ENCODE peak calls at places on chromosomes 1 and 21, in eight cellular contexts. One of them, this sample, is unnamed. For H3K9me2, the result is how much of the 10 kb centered on the place peaks cover.

GRCh38 chr1:75922698-75923097 is 9.5 kb downstream of the ASB17 start:
- DNase-seq in OCI-LY7: no peak
- DNase-seq in GM23248: no peak
- DNase-seq in HCT116: no peak
- DNase-seq in GM23338: no peak
- DNase-seq in hepatocyte: no peak
- DNase-seq in SK-N-SH: no peak
- DNase-seq in PC-3: no peak
- DNase-seq in this sample: no peak

GRCh38 chr1:30690115-30690645 is 33.2 kb downstream of the MATN1 start:
- DNase-seq in OCI-LY7: no peak
- DNase-seq in GM23248: peak
- DNase-seq in HCT116: no peak
- DNase-seq in GM23338: no peak
- DNase-seq in hepatocyte: no peak
- DNase-seq in SK-N-SH: no peak
- DNase-seq in PC-3: no peak
- DNase-seq in this sample: no peak

GRCh38 chr21:26920055-26920454 is 46.8 kb downstream of the ADAMTS5 start:
- DNase-seq in OCI-LY7: no peak
- DNase-seq in GM23248: peak
- DNase-seq in HCT116: no peak
- DNase-seq in GM23338: no peak
- DNase-seq in hepatocyte: no peak
- DNase-seq in SK-N-SH: no peak
- DNase-seq in PC-3: no peak
- DNase-seq in this sample: no peak

GRCh38 chr1:39418223-39418622 is 73.2 kb upstream of the BMP8A start:
- DNase-seq in OCI-LY7: no peak
- DNase-seq in GM23248: no peak
- DNase-seq in HCT116: no peak
- DNase-seq in GM23338: no peak
- DNase-seq in hepatocyte: no peak
- DNase-seq in SK-N-SH: no peak
- DNase-seq in PC-3: no peak
- DNase-seq in this sample: no peak

GRCh38 chr1:46211051-46211450 is 7.9 kb downstream of the LURAP1 start:
- DNase-seq in OCI-LY7: no peak
- DNase-seq in GM23248: no peak
- DNase-seq in HCT116: no peak
- DNase-seq in GM23338: no peak
- DNase-seq in hepatocyte: no peak
- DNase-seq in SK-N-SH: no peak
- DNase-seq in PC-3: no peak
- DNase-seq in this sample: no peak

GRCh38 chr1:85654066-85654782 is 54.0 kb downstream of the ZNHIT6 start:
- DNase-seq in OCI-LY7: no peak
- DNase-seq in GM23248: peak
- DNase-seq in HCT116: peak
- DNase-seq in GM23338: no peak
- DNase-seq in hepatocyte: no peak
- DNase-seq in SK-N-SH: no peak
- DNase-seq in PC-3: peak
- DNase-seq in this sample: no peak

GRCh38 chr1:162902372-162902771 is 41.4 kb upstream of the CCDC190 start:
- DNase-seq in OCI-LY7: no peak
- DNase-seq in GM23248: peak
- DNase-seq in HCT116: no peak
- DNase-seq in GM23338: no peak
- DNase-seq in hepatocyte: no peak
- DNase-seq in SK-N-SH: no peak
- DNase-seq in PC-3: no peak
- DNase-seq in this sample: no peak

GRCh38 chr1:99849413-99849743 is 783 bp upstream of the AGL start:
- DNase-seq in OCI-LY7: peak
- DNase-seq in GM23248: peak
- DNase-seq in HCT116: no peak
- DNase-seq in GM23338: no peak
- DNase-seq in hepatocyte: peak
- DNase-seq in SK-N-SH: peak
- DNase-seq in PC-3: no peak
- DNase-seq in this sample: no peak

GRCh38 chr1:31153423-31153822 is 86.3 kb downstream of the NKAIN1 start:
- DNase-seq in OCI-LY7: no peak
- DNase-seq in GM23248: peak
- DNase-seq in HCT116: no peak
- DNase-seq in GM23338: no peak
- DNase-seq in hepatocyte: no peak
- DNase-seq in SK-N-SH: no peak
- DNase-seq in PC-3: no peak
- DNase-seq in this sample: no peak

GRCh38 chr1:113456967-113457366 is 66.7 kb downstream of the MAGI3 start:
- DNase-seq in OCI-LY7: no peak
- DNase-seq in GM23248: peak
- DNase-seq in HCT116: peak
- DNase-seq in GM23338: no peak
- DNase-seq in hepatocyte: peak
- DNase-seq in SK-N-SH: no peak
- DNase-seq in PC-3: peak
- DNase-seq in this sample: no peak

GRCh38 chr1:55402676-55403464 is 187.7 kb upstream of the USP24 start:
- DNase-seq in OCI-LY7: no peak
- DNase-seq in GM23248: peak
- DNase-seq in HCT116: no peak
- DNase-seq in GM23338: no peak
- DNase-seq in hepatocyte: no peak
- DNase-seq in SK-N-SH: no peak
- DNase-seq in PC-3: peak
- DNase-seq in this sample: no peak

GRCh38 chr1:82225407-82226197 is 424.9 kb downstream of the ADGRL2 start:
- DNase-seq in OCI-LY7: no peak
- DNase-seq in GM23248: peak
- DNase-seq in HCT116: no peak
- DNase-seq in GM23338: no peak
- DNase-seq in hepatocyte: no peak
- DNase-seq in SK-N-SH: no peak
- DNase-seq in PC-3: peak
- DNase-seq in this sample: no peak

GRCh38 chr1:168151935-168152334 is 15.2 kb upstream of the GPR161 start:
- DNase-seq in OCI-LY7: no peak
- DNase-seq in GM23248: no peak
- DNase-seq in HCT116: no peak
- DNase-seq in GM23338: no peak
- DNase-seq in hepatocyte: no peak
- DNase-seq in SK-N-SH: no peak
- DNase-seq in PC-3: no peak
- DNase-seq in this sample: no peak

GRCh38 chr1:185350027-185350442 is 33.0 kb upstream of the IVNS1ABP start:
- DNase-seq in OCI-LY7: no peak
- DNase-seq in GM23248: no peak
- DNase-seq in HCT116: no peak
- DNase-seq in GM23338: no peak
- DNase-seq in hepatocyte: peak
- DNase-seq in SK-N-SH: no peak
- DNase-seq in PC-3: no peak
- DNase-seq in this sample: no peak

GRCh38 chr1:29703596-29703995 is 467.3 kb downstream of the PTPRU start:
- DNase-seq in OCI-LY7: peak
- DNase-seq in GM23248: peak
- DNase-seq in HCT116: no peak
- DNase-seq in GM23338: peak
- DNase-seq in hepatocyte: peak
- DNase-seq in SK-N-SH: peak
- DNase-seq in PC-3: peak
- DNase-seq in this sample: no peak

GRCh38 chr1:15760520-15761211 is 2.1 kb downstream of the FBLIM1 start:
- DNase-seq in OCI-LY7: no peak
- DNase-seq in GM23248: peak
- DNase-seq in HCT116: no peak
- DNase-seq in GM23338: peak
- DNase-seq in hepatocyte: peak
- DNase-seq in SK-N-SH: peak
- DNase-seq in PC-3: peak
- DNase-seq in this sample: no peak

GRCh38 chr21:31142600-31142999 is 104.3 kb upstream of the KRTAP19-8 start:
- DNase-seq in OCI-LY7: peak
- DNase-seq in GM23248: no peak
- DNase-seq in HCT116: no peak
- DNase-seq in GM23338: peak
- DNase-seq in hepatocyte: no peak
- DNase-seq in SK-N-SH: peak
- DNase-seq in PC-3: peak
- DNase-seq in this sample: no peak

GRCh38 chr1:196209265-196209664 is 399.0 kb downstream of the KCNT2 start:
- DNase-seq in OCI-LY7: no peak
- DNase-seq in GM23248: peak
- DNase-seq in HCT116: no peak
- DNase-seq in GM23338: no peak
- DNase-seq in hepatocyte: no peak
- DNase-seq in SK-N-SH: no peak
- DNase-seq in PC-3: no peak
- DNase-seq in this sample: no peak

GRCh38 chr21:34582506-34583150 is 32.3 kb downstream of the RCAN1 start:
- DNase-seq in OCI-LY7: peak
- DNase-seq in GM23248: peak
- DNase-seq in HCT116: no peak
- DNase-seq in GM23338: peak
- DNase-seq in hepatocyte: peak
- DNase-seq in SK-N-SH: peak
- DNase-seq in PC-3: peak
- DNase-seq in this sample: peak

GRCh38 chr1:162011337-162012012 is 12.2 kb downstream of the OLFML2B start:
- DNase-seq in OCI-LY7: no peak
- DNase-seq in GM23248: no peak
- DNase-seq in HCT116: no peak
- DNase-seq in GM23338: no peak
- DNase-seq in hepatocyte: no peak
- DNase-seq in SK-N-SH: no peak
- DNase-seq in PC-3: no peak
- DNase-seq in this sample: no peak

GRCh38 chr21:43675871-43676270 is 16.5 kb downstream of the RRP1B start:
- DNase-seq in OCI-LY7: no peak
- DNase-seq in GM23248: no peak
- DNase-seq in HCT116: no peak
- DNase-seq in GM23338: no peak
- DNase-seq in hepatocyte: no peak
- DNase-seq in SK-N-SH: no peak
- DNase-seq in PC-3: no peak
- DNase-seq in this sample: no peak

DNA sequence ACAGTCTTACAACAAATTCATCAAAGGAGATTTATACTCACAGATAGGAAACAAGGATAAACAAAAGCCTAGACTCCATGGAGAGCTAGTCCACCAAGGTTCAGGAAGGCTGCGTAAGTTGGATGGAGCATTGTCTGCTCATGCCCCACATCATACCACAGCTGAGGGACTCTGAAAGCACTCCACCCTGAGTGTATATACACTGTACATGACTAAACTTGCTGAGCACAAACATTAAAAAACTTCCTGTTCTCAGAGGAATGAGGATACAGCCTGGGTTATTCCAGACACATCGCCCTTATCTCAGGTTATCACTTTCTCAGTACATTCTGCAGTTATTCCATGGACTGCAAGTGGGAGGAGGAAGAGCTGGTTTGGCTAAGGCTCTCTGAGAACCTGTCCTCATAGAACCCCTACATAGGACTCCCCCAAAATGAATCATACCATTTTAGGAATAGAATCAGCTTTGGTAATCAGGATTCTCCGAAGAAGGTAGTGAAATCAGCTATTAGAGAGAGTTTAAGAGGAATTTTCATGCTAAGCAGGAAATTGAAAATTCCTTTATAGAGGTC is 58.0 kb upstream of the PRMT6 start:
- DNase-seq in OCI-LY7: no peak
- DNase-seq in GM23248: no peak
- DNase-seq in HCT116: no peak
- DNase-seq in GM23338: no peak
- DNase-seq in hepatocyte: peak
- DNase-seq in SK-N-SH: no peak
- DNase-seq in PC-3: no peak
- DNase-seq in this sample: no peak
- TF ChIP-seq EZH2phosphoT487 in OCI-LY7: no peak
- TF ChIP-seq EZH2phosphoT487 in GM23248: no peak
- TF ChIP-seq EZH2phosphoT487 in HCT116: no peak
- TF ChIP-seq EZH2phosphoT487 in GM23338: no peak
- TF ChIP-seq EZH2phosphoT487 in hepatocyte: no peak
- TF ChIP-seq EZH2phosphoT487 in SK-N-SH: no peak
- TF ChIP-seq EZH2phosphoT487 in PC-3: no peak
- TF ChIP-seq EZH2phosphoT487 in this sample: no peak

GRCh38 chr21:29213513-29214385 is 83.3 kb downstream of the MAP3K7CL start:
- DNase-seq in OCI-LY7: no peak
- DNase-seq in GM23248: no peak
- DNase-seq in HCT116: no peak
- DNase-seq in GM23338: no peak
- DNase-seq in hepatocyte: no peak
- DNase-seq in SK-N-SH: no peak
- DNase-seq in PC-3: no peak
- DNase-seq in this sample: no peak
- H3K9me2 ChIP-seq in OCI-LY7: under half
- H3K9me2 ChIP-seq in GM23248: under half
- H3K9me2 ChIP-seq in HCT116: under half
- H3K9me2 ChIP-seq in GM23338: under half
- H3K9me2 ChIP-seq in hepatocyte: under half
- H3K9me2 ChIP-seq in SK-N-SH: under half
- H3K9me2 ChIP-seq in PC-3: under half
- H3K9me2 ChIP-seq in this sample: under half

GRCh38 chr1:181910905-181911304 is 150.6 kb downstream of the ZNF648 start:
- DNase-seq in OCI-LY7: peak
- DNase-seq in GM23248: no peak
- DNase-seq in HCT116: no peak
- DNase-seq in GM23338: peak
- DNase-seq in hepatocyte: no peak
- DNase-seq in SK-N-SH: no peak
- DNase-seq in PC-3: peak
- DNase-seq in this sample: peak
- TF ChIP-seq EZH2phosphoT487 in OCI-LY7: no peak
- TF ChIP-seq EZH2phosphoT487 in GM23248: no peak
- TF ChIP-seq EZH2phosphoT487 in HCT116: no peak
- TF ChIP-seq EZH2phosphoT487 in GM23338: no peak
- TF ChIP-seq EZH2phosphoT487 in hepatocyte: no peak
- TF ChIP-seq EZH2phosphoT487 in SK-N-SH: no peak
- TF ChIP-seq EZH2phosphoT487 in PC-3: no peak
- TF ChIP-seq EZH2phosphoT487 in this sample: no peak

DNA sequence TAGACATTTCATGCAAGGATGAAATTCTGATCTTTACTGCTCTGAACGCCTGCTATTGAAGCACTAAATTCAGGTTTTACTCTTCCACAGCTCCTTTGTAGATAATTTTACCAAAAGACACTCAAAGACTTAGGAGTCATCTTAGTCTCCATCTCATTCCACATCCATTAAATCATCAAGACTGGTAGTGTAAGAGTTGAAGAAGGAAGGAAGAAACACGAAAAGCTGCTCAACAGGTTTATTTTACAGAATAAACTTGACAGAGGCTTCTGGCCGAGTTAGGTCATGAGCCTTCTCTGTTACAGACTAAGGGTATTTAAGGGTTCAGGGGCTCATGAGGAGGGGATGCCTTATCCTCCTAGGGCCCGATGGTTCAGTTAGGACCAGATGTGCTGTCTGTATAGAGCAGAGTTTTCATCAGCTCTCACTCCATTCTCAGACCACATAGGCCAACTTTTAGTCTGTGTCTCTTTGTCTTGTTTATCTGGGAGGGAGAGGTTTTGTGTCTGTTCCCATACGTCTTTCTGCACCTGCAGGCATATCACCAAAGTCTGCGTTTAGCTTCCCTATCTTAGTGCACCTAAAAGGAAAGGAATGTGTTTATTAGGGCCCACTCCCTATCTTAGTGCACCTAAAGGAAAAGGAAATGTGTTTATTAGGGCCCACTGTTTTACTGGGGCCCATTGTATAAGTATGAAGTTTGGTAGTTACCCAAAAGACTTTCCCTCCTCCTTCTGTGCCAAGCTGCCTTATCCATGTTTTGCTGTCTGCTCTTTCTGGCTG is 57.4 kb upstream of the RGS18 start:
- DNase-seq in OCI-LY7: no peak
- DNase-seq in GM23248: no peak
- DNase-seq in HCT116: no peak
- DNase-seq in GM23338: peak
- DNase-seq in hepatocyte: no peak
- DNase-seq in SK-N-SH: no peak
- DNase-seq in PC-3: peak
- DNase-seq in this sample: no peak
- H3K9me2 ChIP-seq in OCI-LY7: under half
- H3K9me2 ChIP-seq in GM23248: under half
- H3K9me2 ChIP-seq in HCT116: under half
- H3K9me2 ChIP-seq in GM23338: under half
- H3K9me2 ChIP-seq in hepatocyte: under half
- H3K9me2 ChIP-seq in SK-N-SH: under half
- H3K9me2 ChIP-seq in PC-3: under half
- H3K9me2 ChIP-seq in this sample: under half